ENCODE peak calls at places on chromosomes 6 and 20, in ten cellular contexts. C, S, R, J, T, B, G, E, Y and Z are unnamed samples.

GRCh38 chr6:166760288-166760687 is 133.2 kb upstream of the RPS6KA2 start:
- DNase-seq in T (no peak), C (no peak), G (no peak), J (no peak), S (no peak), R (no peak), B (no peak), Y (no peak), E (no peak), Z (no peak)

GRCh38 chr6:140311146-140311545 is 936.7 kb upstream of the CITED2 start:
- DNase-seq in G (no peak), T (no peak), S (no peak), J (peak; percentile 9), E (no peak), R (no peak), Y (no peak), C (no peak), B (no peak), Z (no peak)

GRCh38 chr6:91185072-91185471 is 598.2 kb upstream of the MAP3K7 start:
- DNase-seq in C (no peak), S (no peak), Y (no peak), J (no peak), B (no peak), T (no peak), R (no peak), G (no peak), E (no peak), Z (no peak)

GRCh38 chr6:168890306-168890995 is 363.2 kb downstream of the THBS2 start:
- DNase-seq in C (no peak), S (no peak), Y (no peak), T (no peak), J (no peak), E (no peak), B (no peak), G (no peak), R (no peak), Z (no peak)

GRCh38 chr6:119147101-119148053 is 68.9 kb upstream of the FAM184A start:
- DNase-seq in R (no peak), C (peak; percentile 40), S (peak; percentile 74), J (peak; percentile 97), B (peak; percentile 86), T (no peak), G (no peak), E (no peak), Y (peak; percentile 98), Z (no peak)

GRCh38 chr20:17967595-17968365 is 814 bp downstream of the SNX5 start:
- DNase-seq in C (no peak), G (no peak), R (peak; percentile 3), B (peak; percentile 41), S (no peak), T (peak; percentile 12), E (no peak), Y (peak; percentile 84), J (peak; percentile 47), Z (no peak)

GRCh38 chr20:3461191-3461874 is 9.5 kb upstream of the ATRN start:
- DNase-seq in R (no peak), E (no peak), G (no peak), C (no peak), S (no peak), J (peak; percentile 16), B (no peak), Y (peak; percentile 26), T (no peak), Z (no peak)

GRCh38 chr20:31818376-31818908 is 714 bp upstream of the MYLK2 start:
- DNase-seq in S (no peak), Y (no peak), G (no peak), E (no peak), C (no peak), T (no peak), R (no peak), J (no peak), B (no peak), Z (peak; percentile 25)

GRCh38 chr6:99602519-99603420 is 3.9 kb upstream of the PRDM13 start:
- DNase-seq in E (no peak), G (no peak), Y (no peak), J (no peak), B (no peak), C (no peak), R (no peak), S (no peak), T (no peak), Z (peak; percentile 69)
- TF ChIP-seq CTCF in E (no peak), G (no peak), Y (no peak), J (no peak), B (no peak), C (no peak), R (no peak), S (no peak), T (no peak), Z (no peak)

DNA sequence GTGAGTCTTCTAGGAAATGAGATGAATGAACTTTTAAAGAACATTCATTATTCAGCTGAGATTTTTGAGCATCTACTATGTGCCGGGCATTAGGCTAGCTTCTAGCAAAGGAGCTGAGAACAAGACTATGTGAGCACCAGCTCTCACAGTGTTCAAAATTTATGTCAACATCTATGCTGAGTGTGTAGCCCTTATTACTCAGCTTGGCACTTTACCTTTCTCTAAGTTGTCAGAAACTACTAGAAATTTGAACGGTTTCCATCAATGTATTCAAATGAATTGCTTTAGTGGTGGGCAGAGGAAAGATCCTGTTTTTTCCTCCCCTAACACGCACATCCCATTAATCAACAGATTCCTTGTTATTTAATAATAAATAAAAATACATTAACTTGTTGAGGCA is 33.3 kb downstream of the CYP24A1 start:
- DNase-seq in Y (no peak), J (no peak), R (no peak), G (no peak), B (no peak), C (no peak), T (no peak), E (no peak), S (no peak), Z (no peak)
- TF ChIP-seq CTCF in Y (no peak), J (no peak), R (no peak), G (no peak), B (no peak), C (no peak), T (no peak), E (no peak), S (no peak), Z (no peak)

DNA sequence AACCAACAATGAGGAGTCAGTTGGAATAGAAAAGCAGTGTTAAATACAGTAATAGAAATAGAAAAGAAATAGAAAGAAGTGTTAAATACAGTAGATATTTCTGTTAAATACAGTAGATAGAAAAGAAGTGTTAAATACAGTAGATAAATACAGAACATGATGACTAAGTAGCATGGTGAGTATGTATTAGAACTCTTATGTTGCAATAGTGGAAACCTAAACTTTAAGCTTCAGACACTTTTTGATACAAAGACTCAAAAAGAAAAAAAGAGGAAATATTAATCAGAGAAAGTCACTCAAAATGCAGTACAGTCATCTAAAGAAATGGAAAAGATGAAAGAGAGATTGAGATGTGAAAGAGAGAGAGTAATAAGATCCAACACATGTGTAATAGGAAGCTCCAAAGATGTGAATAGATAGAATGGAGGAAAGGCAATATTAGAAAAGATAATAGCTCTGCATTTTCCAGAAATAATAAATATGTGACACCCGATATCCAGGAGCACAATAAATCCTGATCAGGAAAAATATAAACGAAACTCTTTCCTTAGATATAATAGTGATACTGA is 131.5 kb upstream of the KCNK16 start:
- DNase-seq in J (peak; percentile 50), E (no peak), C (no peak), B (no peak), G (no peak), R (no peak), Y (no peak), T (no peak), S (no peak), Z (no peak)
- TF ChIP-seq CTCF in J (no peak), E (no peak), C (no peak), B (no peak), G (no peak), R (no peak), Y (no peak), T (no peak), S (no peak), Z (no peak)

GRCh38 chr6:130222775-130223174 is at the start of gene SAMD3:
- DNase-seq in T (no peak), R (no peak), G (no peak), C (no peak), Y (no peak), J (no peak), E (no peak), B (no peak), S (no peak), Z (no peak)

GRCh38 chr6:130218136-130218535 is 4.6 kb downstream of the SAMD3 start:
- DNase-seq in R (no peak), S (no peak), C (no peak), G (no peak), T (no peak), E (no peak), J (no peak), Y (no peak), B (no peak), Z (no peak)

DNA sequence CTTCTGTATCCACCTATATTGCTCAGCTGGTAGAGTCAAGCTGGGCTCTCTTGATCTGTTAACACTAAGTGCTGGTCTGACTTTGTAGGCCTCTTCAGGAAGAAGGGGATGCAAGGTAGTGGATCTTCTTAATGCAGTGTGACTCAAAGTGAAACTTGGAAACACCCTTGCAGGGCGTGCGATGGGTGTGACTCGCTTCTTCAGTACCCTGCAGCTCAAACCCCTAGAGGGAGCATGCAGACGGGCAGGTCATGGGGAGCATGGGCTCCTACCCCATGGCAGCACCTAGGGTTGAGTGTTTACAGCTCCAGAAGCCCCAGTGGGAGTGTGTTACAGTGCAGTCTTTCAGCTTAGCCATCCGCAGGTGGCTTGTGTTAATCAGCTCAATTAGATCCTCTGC is 757 bp upstream of the SAMD3 start:
- DNase-seq in C (no peak), S (no peak), J (peak; percentile 5), B (no peak), R (no peak), E (no peak), T (no peak), G (no peak), Y (no peak), Z (no peak)
- TF ChIP-seq CTCF in C (no peak), S (no peak), J (no peak), B (no peak), R (no peak), E (no peak), T (no peak), G (no peak), Y (no peak), Z (no peak)

DNA sequence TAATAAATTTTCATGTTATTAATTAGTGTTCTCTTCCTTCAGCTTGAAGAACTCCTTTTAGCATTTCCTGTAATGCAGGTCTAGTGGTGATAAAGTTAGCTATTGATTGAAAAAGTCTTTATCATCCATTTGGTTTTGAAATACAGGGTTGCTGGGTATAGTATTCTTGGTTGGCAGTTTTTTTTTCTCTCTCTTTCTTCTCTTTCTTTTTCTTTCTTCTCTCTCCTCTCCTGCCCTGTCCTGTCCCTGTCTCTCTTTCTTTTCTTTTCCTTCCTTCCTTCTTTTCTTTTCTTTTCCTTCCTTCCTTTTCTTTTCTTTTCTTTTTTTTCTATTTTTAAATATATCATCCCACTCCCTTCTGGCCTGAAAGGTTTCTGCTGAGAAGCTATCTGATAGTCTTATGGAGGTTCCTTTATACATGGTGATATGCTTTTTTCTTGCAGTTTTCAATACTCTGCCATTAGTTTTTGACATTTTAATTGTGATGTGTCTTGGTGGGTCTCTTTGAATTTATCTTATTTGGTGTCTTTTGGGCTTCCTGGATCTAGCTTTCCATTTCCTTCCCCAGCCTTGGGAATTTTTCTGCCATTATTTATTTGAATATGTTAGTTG is 55.4 kb downstream of the CDC5L start:
- DNase-seq in C (no peak), T (no peak), Y (no peak), G (no peak), J (no peak), B (no peak), S (no peak), R (no peak), E (no peak), Z (no peak)
- TF ChIP-seq CTCF in C (no peak), T (no peak), Y (no peak), G (no peak), J (no peak), B (no peak), S (no peak), R (no peak), E (no peak), Z (no peak)